ENCODE peak calls at places on chromosomes 1 and 21, in ten cellular contexts. X, L, O, J, V, G, F, Q, H and A are unnamed samples.

GRCh38 chr1:41833519-41834000 is 85.2 kb downstream of the HIVEP3 start:
- DNase-seq in H (no peak), L (no peak), O (no peak), X (no peak), F (no peak), V (no peak), Q (no peak), J (no peak), G (no peak), A (no peak)

GRCh38 chr1:35505911-35506798 is 51.0 kb downstream of the KIAA0319L start:
- DNase-seq in Q (no peak), H (peak; percentile 8), V (no peak), X (peak; percentile 55), F (peak; percentile 14), L (peak; percentile 13), G (no peak), O (no peak), J (no peak), A (no peak)

GRCh38 chr1:55580845-55581332 is 365.7 kb upstream of the USP24 start:
- DNase-seq in O (peak; percentile 44), G (no peak), V (no peak), J (no peak), Q (no peak), F (no peak), L (no peak), H (peak; percentile 55), X (no peak), A (peak; percentile 80)

GRCh38 chr1:229570891-229571516 is 12.5 kb upstream of the ABCB10 start:
- DNase-seq in G (no peak), V (no peak), X (no peak), L (peak; percentile 44), J (no peak), Q (no peak), O (no peak), F (no peak), H (no peak), A (no peak)

GRCh38 chr1:162649606-162650005 is 17.3 kb downstream of the DDR2 start:
- DNase-seq in V (no peak), Q (no peak), X (no peak), J (no peak), O (no peak), L (no peak), H (no peak), G (no peak), F (no peak), A (no peak)

GRCh38 chr1:36352910-36353878 is 29.7 kb upstream of the EVA1B start:
- DNase-seq in Q (peak; percentile 41), J (no peak), F (no peak), H (no peak), O (no peak), X (no peak), G (no peak), L (no peak), V (no peak), A (no peak)

GRCh38 chr1:71350805-71351204 is 270.0 kb upstream of the ZRANB2 start:
- DNase-seq in F (no peak), V (no peak), Q (no peak), G (no peak), O (no peak), X (no peak), J (no peak), L (no peak), H (no peak), A (no peak)

GRCh38 chr1:106536741-106537140 is 519.7 kb upstream of the PRMT6 start:
- DNase-seq in O (no peak), J (no peak), G (no peak), L (no peak), H (no peak), Q (no peak), V (no peak), F (no peak), X (no peak), A (no peak)

GRCh38 chr21:38958940-38959685 is 153.4 kb downstream of the ETS2 start:
- DNase-seq in H (no peak), F (peak; percentile 51), O (no peak), L (peak; percentile 49), J (no peak), X (no peak), V (no peak), Q (no peak), G (peak; percentile 45), A (no peak)

GRCh38 chr1:21292991-21293536 is 2.8 kb upstream of the ECE1 start:
- DNase-seq in G (no peak), V (no peak), O (no peak), J (no peak), X (peak; percentile 80), F (no peak), Q (no peak), L (peak; percentile 29), H (no peak), A (no peak)

GRCh38 chr1:161013591-161014513 is 7.1 kb downstream of the F11R start:
- DNase-seq in L (peak; percentile 94), X (peak; percentile 82), O (peak; percentile 80), H (peak; percentile 32), V (peak; percentile 79), G (peak; percentile 92), Q (no peak), F (peak; percentile 93), J (peak; percentile 83), A (peak; percentile 48)

GRCh38 chr1:58107943-58108342 is 438.6 kb downstream of the OMA1 start:
- DNase-seq in G (no peak), J (no peak), O (no peak), F (no peak), X (peak; percentile 18), Q (no peak), V (no peak), H (no peak), L (no peak), A (no peak)

GRCh38 chr1:54986532-54986931 is 6.1 kb downstream of the TMEM61 start:
- DNase-seq in V (no peak), Q (no peak), G (no peak), L (no peak), J (no peak), H (no peak), O (no peak), F (no peak), X (no peak), A (no peak)

DNA sequence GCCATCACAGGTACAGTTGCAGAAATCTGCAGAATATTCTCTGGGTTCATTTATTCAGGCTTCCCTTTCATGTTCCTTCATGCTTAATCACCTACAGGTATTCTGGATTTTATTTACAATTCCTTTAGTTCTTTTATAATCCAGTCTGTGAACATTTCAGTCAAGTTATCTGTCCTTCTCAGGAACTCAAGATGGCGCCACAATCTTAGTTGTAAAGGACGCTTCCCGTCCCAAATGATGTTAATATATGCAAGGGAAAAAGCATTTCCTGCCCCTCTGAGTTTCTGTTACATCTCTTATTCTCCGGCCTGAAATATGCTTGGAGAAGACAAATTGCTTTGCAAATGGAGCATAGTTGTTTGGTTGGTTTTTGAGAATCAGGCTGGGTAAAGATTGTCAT is 19.3 kb downstream of the F3 start:
- DNase-seq in X (no peak), Q (peak; percentile 21), F (no peak), O (no peak), J (no peak), L (peak; percentile 58), H (no peak), V (no peak), G (no peak), A (no peak)
- TF ChIP-seq CTCF in X (no peak), Q (peak; percentile 38), F (peak; percentile 29), O (peak; percentile 53), J (peak; percentile 69), L (peak; percentile 16), H (peak; percentile 62), V (no peak), G (no peak), A (no peak)

GRCh38 chr21:29152936-29153335 is 22.5 kb downstream of the MAP3K7CL start:
- DNase-seq in Q (no peak), J (no peak), V (no peak), H (no peak), F (no peak), X (no peak), G (no peak), L (no peak), O (no peak), A (no peak)

GRCh38 chr21:29155933-29156260 is 25.5 kb downstream of the MAP3K7CL start:
- DNase-seq in J (no peak), V (no peak), X (no peak), O (no peak), L (no peak), H (no peak), Q (no peak), F (no peak), G (no peak), A (no peak)

GRCh38 chr21:29157084-29157483 is 26.6 kb downstream of the MAP3K7CL start:
- DNase-seq in G (no peak), L (no peak), F (no peak), H (no peak), O (no peak), J (no peak), X (no peak), Q (no peak), V (no peak), A (no peak)

GRCh38 chr21:29154270-29154669 is 23.8 kb downstream of the MAP3K7CL start:
- DNase-seq in O (no peak), H (no peak), G (no peak), F (no peak), J (no peak), X (no peak), Q (no peak), V (no peak), L (no peak), A (no peak)

GRCh38 chr21:29155118-29155932 is 24.9 kb downstream of the MAP3K7CL start:
- DNase-seq in Q (peak; percentile 16), V (peak; percentile 25), L (no peak), J (peak; percentile 49), F (no peak), O (peak; percentile 15), X (no peak), H (no peak), G (peak; percentile 39), A (no peak)
- TF ChIP-seq CTCF in Q (no peak), V (no peak), L (no peak), J (no peak), F (no peak), O (no peak), X (no peak), H (no peak), G (no peak), A (no peak)

GRCh38 chr1:186155594-186155993 is 219.5 kb downstream of the TPR start:
- DNase-seq in H (peak; percentile 34), L (no peak), G (no peak), O (no peak), Q (no peak), V (no peak), F (no peak), J (no peak), X (peak; percentile 14), A (peak; percentile 71)
- TF ChIP-seq CTCF in H (peak; percentile 80), L (no peak), G (peak; percentile 5), O (no peak), Q (peak; percentile 21), V (no peak), F (peak; percentile 17), J (peak; percentile 58), X (peak; percentile 41), A (no peak)

DNA sequence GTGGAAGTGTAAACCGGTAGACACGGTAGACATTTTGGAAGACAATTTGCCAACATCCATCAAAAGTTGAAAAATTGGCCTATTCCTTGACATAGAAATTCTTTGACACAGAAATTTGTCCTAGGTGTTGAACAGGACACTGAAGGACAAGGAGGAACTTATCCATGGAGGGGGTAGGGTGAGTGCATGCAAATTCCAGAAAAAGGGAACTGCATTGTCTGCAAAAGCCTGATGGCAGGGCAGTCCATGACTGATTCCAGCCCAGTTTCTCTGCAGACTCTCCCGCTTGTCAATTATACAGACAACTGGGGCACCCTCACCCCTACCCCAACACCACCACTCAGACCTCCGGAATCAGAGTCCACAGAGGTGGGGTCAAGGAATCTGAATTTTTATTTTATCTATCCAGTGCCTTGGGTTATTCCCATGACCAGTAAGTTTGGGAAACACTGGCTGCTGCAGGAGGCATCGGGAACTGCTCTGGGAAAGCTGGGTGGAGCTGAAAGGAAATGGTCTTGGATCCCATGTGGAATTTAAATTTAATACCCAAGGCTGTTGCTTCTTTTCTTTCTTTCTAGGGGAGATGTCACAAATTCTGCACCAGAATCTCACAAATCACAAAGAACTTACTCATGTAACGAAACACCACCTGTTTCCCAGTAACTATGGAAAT is 103.3 kb upstream of the SLC45A1 start:
- DNase-seq in H (no peak), Q (no peak), G (no peak), V (no peak), O (no peak), L (no peak), F (no peak), J (peak; percentile 49), X (no peak), A (no peak)
- TF ChIP-seq CTCF in H (peak; percentile 11), Q (no peak), G (no peak), V (no peak), O (no peak), L (no peak), F (no peak), J (no peak), X (no peak), A (no peak)